ENCODE peak calls at places on chromosome 14, in ten cellular contexts. One of them, this sample, is unnamed. For H3K27me3, the result is how much of the 10 kb centered on the place peaks cover.

GRCh38 chr14:95620659-95621059 is 65.6 kb upstream of the TCL1B start:
- DNase-seq in cardiac muscle cell: no peak
- DNase-seq in aorta: no peak
- DNase-seq in right lobe of liver: no peak
- DNase-seq in neural progenitor cell: no peak
- DNase-seq in dorsolateral prefrontal cortex: no peak
- DNase-seq in osteoblast: no peak
- DNase-seq in naive thymus-derived CD4-positive, alpha-beta T cell: no peak
- DNase-seq in BJ: no peak
- DNase-seq in right atrium auricular region: no peak
- DNase-seq in this sample: no peak

GRCh38 chr14:50083467-50084337 is 32.7 kb downstream of the VCPKMT start:
- DNase-seq in neural progenitor cell: no peak
- DNase-seq in naive thymus-derived CD4-positive, alpha-beta T cell: peak
- DNase-seq in aorta: no peak
- DNase-seq in cardiac muscle cell: no peak
- DNase-seq in BJ: no peak
- DNase-seq in osteoblast: peak
- DNase-seq in dorsolateral prefrontal cortex: no peak
- DNase-seq in right lobe of liver: no peak
- DNase-seq in right atrium auricular region: no peak
- DNase-seq in this sample: peak

GRCh38 chr14:98945611-98946570 is 326.1 kb downstream of the BCL11B start:
- DNase-seq in aorta: no peak
- DNase-seq in naive thymus-derived CD4-positive, alpha-beta T cell: no peak
- DNase-seq in neural progenitor cell: no peak
- DNase-seq in cardiac muscle cell: no peak
- DNase-seq in right atrium auricular region: no peak
- DNase-seq in osteoblast: no peak
- DNase-seq in right lobe of liver: no peak
- DNase-seq in BJ: no peak
- DNase-seq in dorsolateral prefrontal cortex: no peak
- DNase-seq in this sample: no peak

GRCh38 chr14:100103261-100104005 is 38.2 kb downstream of the EVL start:
- DNase-seq in aorta: no peak
- DNase-seq in osteoblast: no peak
- DNase-seq in right atrium auricular region: no peak
- DNase-seq in right lobe of liver: no peak
- DNase-seq in cardiac muscle cell: no peak
- DNase-seq in dorsolateral prefrontal cortex: no peak
- DNase-seq in BJ: no peak
- DNase-seq in neural progenitor cell: no peak
- DNase-seq in naive thymus-derived CD4-positive, alpha-beta T cell: no peak
- DNase-seq in this sample: no peak

GRCh38 chr14:22976620-22977433 is 5.5 kb downstream of the AJUBA start:
- DNase-seq in BJ: no peak
- DNase-seq in osteoblast: no peak
- DNase-seq in cardiac muscle cell: peak
- DNase-seq in right atrium auricular region: no peak
- DNase-seq in right lobe of liver: no peak
- DNase-seq in naive thymus-derived CD4-positive, alpha-beta T cell: no peak
- DNase-seq in aorta: no peak
- DNase-seq in neural progenitor cell: no peak
- DNase-seq in dorsolateral prefrontal cortex: no peak
- DNase-seq in this sample: no peak

GRCh38 chr14:21208554-21208953 is 52.7 kb upstream of the OR5AU1 start:
- DNase-seq in neural progenitor cell: no peak
- DNase-seq in aorta: no peak
- DNase-seq in osteoblast: no peak
- DNase-seq in naive thymus-derived CD4-positive, alpha-beta T cell: no peak
- DNase-seq in dorsolateral prefrontal cortex: no peak
- DNase-seq in cardiac muscle cell: no peak
- DNase-seq in BJ: no peak
- DNase-seq in right lobe of liver: no peak
- DNase-seq in right atrium auricular region: no peak
- DNase-seq in this sample: no peak

GRCh38 chr14:60212503-60213371 is 36.3 kb upstream of the PPM1A start:
- DNase-seq in right atrium auricular region: no peak
- DNase-seq in osteoblast: no peak
- DNase-seq in dorsolateral prefrontal cortex: no peak
- DNase-seq in cardiac muscle cell: no peak
- DNase-seq in naive thymus-derived CD4-positive, alpha-beta T cell: no peak
- DNase-seq in aorta: no peak
- DNase-seq in right lobe of liver: no peak
- DNase-seq in neural progenitor cell: no peak
- DNase-seq in BJ: no peak
- DNase-seq in this sample: no peak

GRCh38 chr14:22386924-22387775 is 201.9 kb downstream of the DAD1 start:
- DNase-seq in cardiac muscle cell: peak
- DNase-seq in neural progenitor cell: peak
- DNase-seq in right atrium auricular region: peak
- DNase-seq in BJ: no peak
- DNase-seq in right lobe of liver: no peak
- DNase-seq in dorsolateral prefrontal cortex: peak
- DNase-seq in osteoblast: peak
- DNase-seq in naive thymus-derived CD4-positive, alpha-beta T cell: no peak
- DNase-seq in aorta: no peak
- DNase-seq in this sample: no peak

GRCh38 chr14:44788612-44789011 is 173.1 kb downstream of the KLHL28 start:
- DNase-seq in neural progenitor cell: no peak
- DNase-seq in BJ: no peak
- DNase-seq in right atrium auricular region: no peak
- DNase-seq in dorsolateral prefrontal cortex: no peak
- DNase-seq in right lobe of liver: no peak
- DNase-seq in naive thymus-derived CD4-positive, alpha-beta T cell: no peak
- DNase-seq in aorta: no peak
- DNase-seq in cardiac muscle cell: no peak
- DNase-seq in osteoblast: no peak
- DNase-seq in this sample: no peak

GRCh38 chr14:38065101-38065762 is 142.5 kb upstream of the SSTR1 start:
- DNase-seq in BJ: no peak
- DNase-seq in osteoblast: peak
- DNase-seq in aorta: no peak
- DNase-seq in neural progenitor cell: no peak
- DNase-seq in right atrium auricular region: no peak
- DNase-seq in dorsolateral prefrontal cortex: no peak
- DNase-seq in cardiac muscle cell: no peak
- DNase-seq in right lobe of liver: no peak
- DNase-seq in naive thymus-derived CD4-positive, alpha-beta T cell: peak
- DNase-seq in this sample: peak

DNA sequence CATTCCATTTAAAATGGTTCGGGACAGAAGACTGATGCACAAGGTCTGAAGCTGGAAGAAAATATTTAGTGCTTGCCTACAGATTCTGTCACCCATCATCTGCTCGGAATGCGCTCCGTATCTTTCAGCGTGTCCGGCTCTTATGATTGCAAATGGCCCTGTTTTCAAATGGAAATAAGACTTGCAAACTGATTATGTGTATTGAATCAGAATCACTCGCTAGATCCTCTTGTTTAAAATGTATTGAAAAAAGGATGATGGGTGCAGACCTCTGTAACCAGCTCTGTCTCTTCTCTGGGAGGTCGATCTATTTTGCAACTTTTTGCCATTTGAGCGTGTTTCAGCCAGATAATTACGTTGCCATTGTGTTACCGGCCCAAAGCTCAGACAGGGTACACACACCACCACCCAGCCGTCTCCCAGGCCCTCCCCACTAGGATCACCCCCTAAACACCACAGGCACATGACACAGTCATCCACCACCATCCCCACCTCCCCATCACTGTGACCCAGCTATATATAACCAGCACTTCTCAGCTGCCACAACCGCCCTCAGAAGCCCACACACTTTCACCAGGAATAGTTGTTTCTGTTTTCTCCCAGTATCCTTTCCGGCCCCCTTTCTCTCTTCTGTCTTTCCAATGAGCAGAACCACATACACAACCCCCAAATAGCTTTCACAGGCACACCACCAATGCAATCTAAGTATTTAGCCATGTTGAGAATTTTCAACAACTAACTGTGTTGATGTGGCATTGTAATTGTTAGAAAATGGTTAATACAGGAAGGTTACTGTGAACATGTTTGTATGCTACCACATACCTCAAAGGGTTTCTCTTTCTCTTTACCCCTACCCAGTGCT is 10.7 kb downstream of the NKX2-1 start:
- DNase-seq in osteoblast: peak
- DNase-seq in BJ: no peak
- DNase-seq in cardiac muscle cell: no peak
- DNase-seq in naive thymus-derived CD4-positive, alpha-beta T cell: no peak
- DNase-seq in right lobe of liver: no peak
- DNase-seq in dorsolateral prefrontal cortex: no peak
- DNase-seq in aorta: no peak
- DNase-seq in right atrium auricular region: no peak
- DNase-seq in neural progenitor cell: no peak
- DNase-seq in this sample: no peak
- H3K27me3 ChIP-seq in osteoblast: half or more
- H3K27me3 ChIP-seq in BJ: half or more
- H3K27me3 ChIP-seq in cardiac muscle cell: half or more
- H3K27me3 ChIP-seq in naive thymus-derived CD4-positive, alpha-beta T cell: under half
- H3K27me3 ChIP-seq in right lobe of liver: half or more
- H3K27me3 ChIP-seq in dorsolateral prefrontal cortex: under half
- H3K27me3 ChIP-seq in aorta: under half
- H3K27me3 ChIP-seq in right atrium auricular region: half or more
- H3K27me3 ChIP-seq in neural progenitor cell: half or more
- H3K27me3 ChIP-seq in this sample: under half

DNA sequence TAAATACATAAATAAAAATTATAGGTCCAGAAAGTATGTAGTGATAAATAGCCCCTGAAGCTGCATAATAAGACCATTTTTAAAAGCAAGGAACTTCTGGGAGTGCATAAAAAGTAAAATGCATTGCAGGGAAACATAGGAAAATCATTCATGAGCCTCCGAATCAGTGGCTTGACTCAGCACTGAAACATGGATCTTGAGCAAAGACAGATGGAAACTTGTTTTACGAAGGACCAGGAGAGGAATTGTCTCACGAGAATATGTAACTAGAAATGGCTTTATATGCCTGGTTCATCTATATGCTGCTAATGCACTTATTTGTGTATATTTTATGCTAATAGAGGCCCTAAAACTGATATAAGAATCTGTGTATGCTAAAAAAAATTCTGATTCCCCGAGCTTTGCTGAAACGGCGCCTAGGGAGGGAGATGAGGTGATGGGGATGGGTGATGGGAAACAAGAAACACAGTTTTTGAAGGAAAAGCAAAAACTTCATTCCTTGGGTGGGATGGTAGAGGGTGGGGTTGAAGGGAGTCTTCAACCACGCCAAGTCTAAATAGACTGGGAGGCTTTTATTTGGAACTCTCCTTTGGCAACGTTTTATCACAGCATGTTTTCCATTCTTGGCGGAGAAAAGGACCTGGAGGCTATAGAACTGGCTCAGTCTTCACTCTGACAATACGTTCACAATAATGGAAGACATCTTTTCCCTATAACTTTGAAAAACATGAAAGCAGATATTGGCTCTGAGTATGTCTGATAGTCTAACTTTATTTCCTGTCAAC is 14.5 kb downstream of the TMEM30B start:
- DNase-seq in naive thymus-derived CD4-positive, alpha-beta T cell: no peak
- DNase-seq in neural progenitor cell: no peak
- DNase-seq in right atrium auricular region: no peak
- DNase-seq in dorsolateral prefrontal cortex: no peak
- DNase-seq in osteoblast: no peak
- DNase-seq in aorta: no peak
- DNase-seq in right lobe of liver: no peak
- DNase-seq in cardiac muscle cell: no peak
- DNase-seq in BJ: no peak
- DNase-seq in this sample: no peak
- H3K27me3 ChIP-seq in naive thymus-derived CD4-positive, alpha-beta T cell: under half
- H3K27me3 ChIP-seq in neural progenitor cell: under half
- H3K27me3 ChIP-seq in right atrium auricular region: under half
- H3K27me3 ChIP-seq in dorsolateral prefrontal cortex: under half
- H3K27me3 ChIP-seq in osteoblast: under half
- H3K27me3 ChIP-seq in aorta: under half
- H3K27me3 ChIP-seq in right lobe of liver: under half
- H3K27me3 ChIP-seq in cardiac muscle cell: under half
- H3K27me3 ChIP-seq in BJ: under half
- H3K27me3 ChIP-seq in this sample: under half

DNA sequence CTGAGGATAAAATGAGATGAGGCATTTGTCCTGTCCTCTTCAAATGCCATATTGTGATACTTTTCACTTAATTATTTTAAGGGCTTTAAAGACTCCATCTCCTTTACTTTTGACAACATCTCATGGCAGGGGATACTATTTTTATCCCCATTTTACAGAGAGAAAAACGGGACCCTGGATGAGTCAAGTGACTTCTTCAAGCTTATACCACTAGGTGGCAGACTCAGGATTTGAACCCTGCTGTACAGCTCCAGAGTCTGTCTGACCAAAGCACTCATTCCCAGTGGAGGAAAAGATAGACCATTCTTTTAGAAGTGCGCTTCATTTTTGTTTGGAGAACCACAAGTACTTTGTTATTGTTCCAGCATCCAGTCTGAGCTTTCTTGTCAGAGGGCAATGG is 1.7 kb upstream of the SMOC1 start:
- DNase-seq in neural progenitor cell: peak
- DNase-seq in cardiac muscle cell: peak
- DNase-seq in osteoblast: peak
- DNase-seq in BJ: no peak
- DNase-seq in right atrium auricular region: no peak
- DNase-seq in naive thymus-derived CD4-positive, alpha-beta T cell: no peak
- DNase-seq in aorta: no peak
- DNase-seq in right lobe of liver: no peak
- DNase-seq in dorsolateral prefrontal cortex: no peak
- DNase-seq in this sample: no peak
- H3K27me3 ChIP-seq in neural progenitor cell: under half
- H3K27me3 ChIP-seq in cardiac muscle cell: under half
- H3K27me3 ChIP-seq in osteoblast: under half
- H3K27me3 ChIP-seq in BJ: under half
- H3K27me3 ChIP-seq in right atrium auricular region: under half
- H3K27me3 ChIP-seq in naive thymus-derived CD4-positive, alpha-beta T cell: under half
- H3K27me3 ChIP-seq in aorta: under half
- H3K27me3 ChIP-seq in right lobe of liver: under half
- H3K27me3 ChIP-seq in dorsolateral prefrontal cortex: under half
- H3K27me3 ChIP-seq in this sample: under half

GRCh38 chr14:47555333-47555732 is 120.1 kb downstream of the MDGA2 start:
- DNase-seq in naive thymus-derived CD4-positive, alpha-beta T cell: no peak
- DNase-seq in cardiac muscle cell: no peak
- DNase-seq in neural progenitor cell: no peak
- DNase-seq in aorta: no peak
- DNase-seq in BJ: no peak
- DNase-seq in osteoblast: no peak
- DNase-seq in right atrium auricular region: no peak
- DNase-seq in dorsolateral prefrontal cortex: no peak
- DNase-seq in right lobe of liver: no peak
- DNase-seq in this sample: no peak

GRCh38 chr14:47549886-47550285 is 125.5 kb downstream of the MDGA2 start:
- DNase-seq in right lobe of liver: no peak
- DNase-seq in BJ: no peak
- DNase-seq in naive thymus-derived CD4-positive, alpha-beta T cell: no peak
- DNase-seq in right atrium auricular region: no peak
- DNase-seq in osteoblast: no peak
- DNase-seq in aorta: no peak
- DNase-seq in neural progenitor cell: no peak
- DNase-seq in cardiac muscle cell: no peak
- DNase-seq in dorsolateral prefrontal cortex: no peak
- DNase-seq in this sample: no peak
- H3K27me3 ChIP-seq in right lobe of liver: under half
- H3K27me3 ChIP-seq in BJ: under half
- H3K27me3 ChIP-seq in naive thymus-derived CD4-positive, alpha-beta T cell: under half
- H3K27me3 ChIP-seq in right atrium auricular region: under half
- H3K27me3 ChIP-seq in osteoblast: under half
- H3K27me3 ChIP-seq in aorta: under half
- H3K27me3 ChIP-seq in neural progenitor cell: under half
- H3K27me3 ChIP-seq in cardiac muscle cell: under half
- H3K27me3 ChIP-seq in dorsolateral prefrontal cortex: under half
- H3K27me3 ChIP-seq in this sample: under half